ENCODE peak calls at places on chromosomes 6 and 20, in five cellular contexts. F is Calu3, E is astrocyte of the spinal cord, N is thyroid gland, M is breast epithelium. Y is an unnamed sample.

GRCh38 chr20:57033994-57034393 is 232.4 kb downstream of the BMP7 start:
- DNase-seq in F (no peak), E (no peak), M (no peak), N (no peak), Y (no peak)

GRCh38 chr6:97726378-97726777 is 443.4 kb upstream of the MMS22L start:
- DNase-seq in F (no peak), M (no peak), N (no peak), E (no peak), Y (no peak)

GRCh38 chr20:62141043-62141396 is 2.2 kb downstream of the PSMA7 start:
- DNase-seq in N (no peak), M (no peak), F (no peak), E (no peak), Y (no peak)

GRCh38 chr6:38187688-38188590 is 368.4 kb downstream of the ZFAND3 start:
- DNase-seq in E (no peak), F (no peak), N (no peak), M (peak; percentile 49), Y (no peak)

GRCh38 chr6:167993831-167994230 is 3.6 kb upstream of the KIF25 start:
- DNase-seq in E (no peak), M (no peak), N (no peak), F (no peak), Y (no peak)

GRCh38 chr20:46945465-46945864 is 50.8 kb downstream of the EYA2 start:
- DNase-seq in M (no peak), N (peak; percentile 67), E (peak; percentile 58), F (no peak), Y (no peak)

GRCh38 chr6:5259428-5259827 is 1.3 kb downstream of the LYRM4 start:
- DNase-seq in E (no peak), M (no peak), F (no peak), N (no peak), Y (no peak)

GRCh38 chr6:143429970-143430369 is 20.5 kb downstream of the ADAT2 start:
- DNase-seq in M (no peak), N (no peak), F (no peak), E (no peak), Y (no peak)

GRCh38 chr20:58997141-58997770 is 9.8 kb downstream of the CTSZ start:
- DNase-seq in E (no peak), N (no peak), F (no peak), M (no peak), Y (no peak)

GRCh38 chr20:33793011-33793931 is 17.9 kb upstream of the CHMP4B start:
- DNase-seq in N (no peak), F (peak; percentile 37), E (peak; percentile 58), M (no peak), Y (no peak)

GRCh38 chr6:151690303-151690702 is 117.2 kb upstream of the ESR1 start:
- DNase-seq in F (no peak), N (no peak), M (no peak), E (no peak), Y (no peak)

GRCh38 chr20:59829415-59830106 is 103.9 kb downstream of the SYCP2 start:
- DNase-seq in N (no peak), M (peak; percentile 22), F (no peak), E (no peak), Y (no peak)

GRCh38 chr6:168823397-168824020 is 382.5 kb downstream of the SMOC2 start:
- DNase-seq in N (no peak), M (no peak), E (no peak), F (no peak), Y (no peak)

GRCh38 chr6:156026543-156027268 is 571.1 kb upstream of the NOX3 start:
- DNase-seq in M (no peak), F (no peak), N (no peak), E (no peak), Y (no peak)

GRCh38 chr6:53925891-53926290 is 131.1 kb downstream of the LRRC1 start:
- DNase-seq in M (no peak), N (no peak), E (no peak), F (no peak), Y (no peak)

GRCh38 chr20:44029848-44030230 is 115.2 kb downstream of the TOX2 start:
- DNase-seq in M (no peak), N (no peak), E (no peak), F (no peak), Y (peak; percentile 51)

GRCh38 chr20:38092260-38092857 is 58.8 kb downstream of the RPRD1B start:
- DNase-seq in F (no peak), N (no peak), M (no peak), E (no peak), Y (no peak)

GRCh38 chr20:60869626-60870025 is 382.4 kb upstream of the CDH4 start:
- DNase-seq in F (no peak), M (no peak), E (no peak), N (no peak), Y (no peak)

GRCh38 chr20:36847009-36847709 is 28.8 kb upstream of the TLDC2 start:
- DNase-seq in N (peak; percentile 43), F (peak; percentile 32), M (peak; percentile 72), E (peak; percentile 69), Y (no peak)

GRCh38 chr20:11901127-11901526 is 16.6 kb upstream of the BTBD3 start:
- DNase-seq in E (peak; percentile 88), M (no peak), F (no peak), N (no peak), Y (no peak)

GRCh38 chr6:127051571-127052260 is 66.8 kb upstream of the RSPO3 start:
- DNase-seq in N (no peak), E (peak; percentile 79), F (no peak), M (no peak), Y (no peak)

GRCh38 chr6:142523485-142523884 is 221.7 kb downstream of the ADGRG6 start:
- DNase-seq in N (no peak), F (no peak), E (no peak), M (no peak), Y (no peak)

GRCh38 chr6:37202788-37203491 is 33.0 kb downstream of the PIM1 start:
- DNase-seq in M (no peak), F (peak; percentile 50), N (no peak), E (no peak), Y (no peak)

GRCh38 chr6:40066372-40066771 is 132.1 kb upstream of the MOCS1 start:
- DNase-seq in E (no peak), N (no peak), F (no peak), M (no peak), Y (no peak)

GRCh38 chr6:43963877-43964658 is 163.2 kb downstream of the MRPL14 start:
- DNase-seq in F (no peak), N (no peak), M (no peak), E (no peak), Y (no peak)

GRCh38 chr6:3607171-3607570 is 144.3 kb downstream of the PXDC1 start:
- DNase-seq in N (no peak), E (no peak), F (no peak), M (peak; percentile 0), Y (no peak)

GRCh38 chr6:30612213-30612612 is 4.8 kb downstream of the PPP1R10 start:
- DNase-seq in N (no peak), F (no peak), M (no peak), E (no peak), Y (no peak)

GRCh38 chr20:48949304-48950170 is 28.0 kb downstream of the ARFGEF2 start:
- DNase-seq in E (no peak), F (no peak), N (peak; percentile 89), M (no peak), Y (no peak)
- TF ChIP-seq CTCF in E (no peak), F (peak; percentile 52), N (no peak), M (no peak), Y (peak; percentile 53)

DNA sequence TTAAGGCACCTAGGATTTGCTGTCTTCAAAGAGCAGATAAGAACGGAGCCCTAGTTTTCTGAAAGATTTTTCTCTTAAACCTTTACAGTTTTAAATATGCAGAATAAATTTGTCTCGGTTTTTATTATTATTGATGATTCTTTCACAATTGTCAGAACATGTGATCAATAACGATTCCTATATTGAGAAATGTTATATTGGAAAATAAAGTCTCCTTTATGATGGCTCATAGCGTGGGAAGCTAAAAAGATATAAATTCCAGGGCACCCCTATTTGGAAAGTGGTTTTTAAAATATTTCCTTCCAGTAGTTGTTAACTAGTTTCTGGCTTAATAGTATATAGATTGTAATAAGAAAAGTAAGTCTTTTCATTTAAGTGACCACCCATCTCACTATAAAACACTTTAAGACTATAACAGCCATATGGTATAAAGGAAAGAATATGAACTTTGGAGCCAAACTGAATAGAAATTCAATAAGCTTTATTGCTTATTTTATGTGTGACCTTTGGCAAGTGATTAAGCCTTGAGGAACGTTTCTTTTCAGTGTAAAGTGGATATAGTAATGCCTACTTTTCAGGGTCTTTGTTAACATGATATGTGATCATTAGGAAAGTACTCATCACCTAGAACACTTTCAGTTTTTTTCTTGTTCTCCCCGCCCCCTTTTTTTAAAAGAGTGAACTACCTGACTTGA is 369.6 kb downstream of the LAMA2 start:
- DNase-seq in M (no peak), F (no peak), N (no peak), E (no peak), Y (no peak)
- TF ChIP-seq CTCF in M (no peak), F (no peak), N (no peak), E (no peak), Y (no peak)

DNA sequence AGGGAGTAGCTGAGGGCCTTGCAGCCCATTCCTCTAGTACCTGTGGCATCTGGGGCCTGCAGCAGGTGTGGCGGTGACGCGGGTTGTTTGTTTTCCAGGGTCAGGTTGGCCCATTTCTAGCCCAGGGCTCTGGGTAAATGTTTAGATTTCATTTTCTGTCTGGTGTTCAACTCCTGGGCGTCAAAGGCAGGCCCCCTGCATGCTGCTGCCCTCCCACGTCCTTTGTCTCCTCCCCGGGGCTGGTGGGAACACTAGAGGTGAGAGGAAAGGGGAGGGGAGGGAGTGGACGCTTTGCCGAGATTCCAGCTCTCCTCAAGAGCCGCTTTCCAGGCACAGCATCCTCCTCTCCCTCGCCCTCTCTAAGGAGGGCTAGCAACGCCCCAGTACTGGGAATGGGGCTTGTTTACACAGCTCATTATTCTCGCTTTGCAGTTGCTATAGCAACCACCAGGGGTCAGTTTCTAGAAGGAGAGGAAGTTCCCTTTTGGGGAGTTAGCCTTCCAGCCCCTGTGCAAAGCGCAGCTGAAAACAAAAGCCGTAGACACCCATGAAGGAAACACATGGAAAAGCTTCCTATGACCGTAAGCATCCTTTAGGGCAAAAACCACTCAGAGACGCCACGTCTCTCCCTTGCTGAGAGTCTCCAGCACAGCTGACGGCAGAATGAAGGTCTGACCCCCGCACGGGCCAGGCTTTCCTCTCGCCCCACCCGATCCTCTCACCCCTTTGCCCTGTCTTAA is 170.6 kb downstream of the LY86 start:
- DNase-seq in M (no peak), E (peak; percentile 68), N (peak; percentile 87), F (peak; percentile 44), Y (no peak)
- TF ChIP-seq CTCF in M (peak; percentile 39), E (peak; percentile 67), N (peak; percentile 29), F (peak; percentile 38), Y (peak; percentile 74)

GRCh38 chr6:163501022-163501421 is 86.5 kb downstream of the QKI start:
- DNase-seq in E (no peak), N (no peak), F (no peak), M (no peak), Y (no peak)
- TF ChIP-seq CTCF in E (no peak), N (no peak), F (no peak), M (peak; percentile 16), Y (peak; percentile 53)

DNA sequence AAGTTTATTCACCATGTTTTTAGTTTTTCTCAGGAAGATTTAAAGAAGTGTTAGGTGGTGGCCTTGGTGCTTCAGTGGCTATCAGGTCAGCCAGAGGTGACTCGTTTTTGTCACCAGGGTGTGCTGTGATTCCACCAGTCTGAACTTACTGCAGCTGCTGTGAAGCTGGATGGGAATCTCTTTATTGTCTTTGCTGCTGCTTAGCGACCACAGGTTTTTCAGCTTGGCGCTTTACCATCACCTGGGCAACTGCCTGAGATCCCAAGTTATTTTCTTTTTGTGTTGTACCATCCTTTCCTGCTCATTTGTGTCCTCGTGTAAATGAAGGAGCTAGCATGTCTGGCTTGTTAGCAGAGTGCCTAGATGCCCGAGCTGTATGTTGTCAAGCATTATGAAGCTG is 146.9 kb downstream of the MACROD2 start:
- DNase-seq in N (peak; percentile 59), M (no peak), F (peak; percentile 43), E (peak; percentile 42), Y (no peak)
- TF ChIP-seq CTCF in N (no peak), M (no peak), F (no peak), E (peak; percentile 44), Y (peak; percentile 89)

Y was measured in type B pancreatic cell.